ENCODE peak calls at places on chromosomes 11 and 22, in four cellular contexts. G is NCI-H1436 treated with DMSO at 0.1 percent for 48 hours; X is stimulated activated CD8-positive, alpha-beta memory T cell treated with anti-CD3 and anti-CD28 coated beads, Interleukin-15, amount 100 ng/mL, for 48 hours; S is T-helper 1 cell. J is an unnamed sample.

GRCh38 chr11:35152575-35152974 is 13.6 kb downstream of the CD44 start:
- DNase-seq in G (no peak), X (no peak), S (no peak), J (no peak)

GRCh38 chr22:26542831-26543230 is 30.6 kb upstream of the TFIP11 start:
- DNase-seq in G (no peak), X (no peak), S (no peak), J (no peak)

GRCh38 chr11:31424652-31425051 is 55.0 kb downstream of the DNAJC24 start:
- DNase-seq in G (no peak), X (no peak), S (no peak), J (no peak)

GRCh38 chr22:48091060-48091650 is 1328.7 kb downstream of the TBC1D22A start:
- DNase-seq in G (no peak), X (no peak), S (no peak), J (no peak)

GRCh38 chr11:111870887-111871692 is at the start of gene ALG9:
- DNase-seq in G (no peak), X (peak), S (peak), J (peak)

GRCh38 chr22:19430890-19431541 is 517 bp downstream of the HIRA start:
- DNase-seq in G (no peak), X (no peak), S (no peak), J (no peak)

GRCh38 chr11:86245369-86246292 is 1.1 kb downstream of the EED start:
- DNase-seq in G (no peak), X (peak), S (no peak), J (no peak)

GRCh38 chr11:133659542-133660201 is 127.4 kb upstream of the OPCML start:
- DNase-seq in G (no peak), X (no peak), S (no peak), J (no peak)

GRCh38 chr11:102230186-102230585 is 87.1 kb upstream of the BIRC3 start:
- DNase-seq in G (no peak), X (no peak), S (no peak), J (no peak)

GRCh38 chr11:60989108-60989650 is 17.7 kb downstream of the CD6 start:
- DNase-seq in G (no peak), X (no peak), S (no peak), J (no peak)

GRCh38 chr11:46446343-46446751 is 54.8 kb upstream of the CHRM4 start:
- DNase-seq in G (no peak), X (no peak), S (no peak), J (no peak)

GRCh38 chr11:34656062-34656720 is 35.3 kb downstream of the EHF start:
- DNase-seq in G (no peak), X (no peak), S (no peak), J (no peak)

GRCh38 chr11:105148241-105148640 is 8.7 kb upstream of the CARD18 start:
- DNase-seq in G (no peak), X (no peak), S (no peak), J (no peak)

GRCh38 chr11:77558380-77558779 is 31.4 kb upstream of the AQP11 start:
- DNase-seq in G (no peak), X (no peak), S (no peak), J (no peak)

GRCh38 chr22:25903294-25903693 is 161.3 kb downstream of the MYO18B start:
- DNase-seq in G (no peak), X (no peak), S (no peak), J (no peak)

GRCh38 chr11:33934450-33934849 is 42.6 kb upstream of the LMO2 start:
- DNase-seq in G (peak), X (no peak), S (no peak), J (no peak)

GRCh38 chr11:93849751-93850584 is 450 bp downstream of the VSTM5 start:
- DNase-seq in G (no peak), X (no peak), S (no peak), J (peak)

GRCh38 chr11:73322111-73322985 is 14.3 kb downstream of the ARHGEF17 start:
- DNase-seq in G (no peak), X (no peak), S (no peak), J (no peak)

GRCh38 chr11:8793114-8793777 is 110.7 kb downstream of the RPL27A start:
- DNase-seq in G (no peak), X (no peak), S (no peak), J (no peak)